ENCODE peak calls at places on chromosomes 13 and 19, in eight cellular contexts. S, U, O, X, H, P, L and R are unnamed samples.

GRCh38 chr13:80408270-80408669 is 67.3 kb upstream of the SPRY2 start:
- DNase-seq in U (no peak), H (no peak), L (no peak), X (no peak), O (peak), S (no peak), P (peak), R (no peak)

GRCh38 chr13:112072531-112073244 is 5.7 kb downstream of the SOX1 start:
- DNase-seq in L (no peak), O (peak), H (no peak), S (no peak), U (no peak), P (peak), X (no peak), R (peak)

GRCh38 chr19:30036154-30037129 is 94.4 kb downstream of the URI1 start:
- DNase-seq in U (no peak), O (no peak), H (no peak), X (no peak), P (no peak), S (peak), L (no peak), R (no peak)

GRCh38 chr13:26810095-26810494 is 49.5 kb upstream of the GPR12 start:
- DNase-seq in H (no peak), X (no peak), P (no peak), L (no peak), U (no peak), S (no peak), O (no peak), R (no peak)

GRCh38 chr13:52999093-52999696 is 29.4 kb upstream of the OLFM4 start:
- DNase-seq in P (no peak), S (no peak), U (no peak), O (no peak), L (no peak), H (no peak), X (no peak), R (no peak)

GRCh38 chr19:6616011-6616410 is 25.1 kb upstream of the CD70 start:
- DNase-seq in L (no peak), U (no peak), X (no peak), H (no peak), O (no peak), S (peak), P (no peak), R (no peak)

GRCh38 chr13:93249259-93249917 is 22.8 kb downstream of the GPC6 start:
- DNase-seq in U (no peak), P (peak), S (peak), X (no peak), L (no peak), H (no peak), O (no peak), R (no peak)

GRCh38 chr13:20193924-20194631 is 1.3 kb upstream of the GJB2 start:
- DNase-seq in O (no peak), X (no peak), H (no peak), P (no peak), L (no peak), S (no peak), U (no peak), R (no peak)

GRCh38 chr13:65091031-65091430 is 2139.1 kb downstream of the PCDH9 start:
- DNase-seq in X (no peak), S (no peak), O (no peak), L (no peak), H (no peak), P (no peak), U (no peak), R (no peak)

GRCh38 chr19:18013621-18014111 is 5.7 kb downstream of the ARRDC2 start:
- DNase-seq in U (no peak), P (no peak), L (no peak), X (no peak), S (no peak), O (no peak), H (no peak), R (no peak)

GRCh38 chr13:113965968-113966884 is 7.7 kb downstream of the C13orf46 start:
- DNase-seq in O (no peak), X (no peak), H (no peak), P (no peak), S (no peak), U (no peak), L (no peak), R (no peak)

GRCh38 chr19:3983936-3984583 is 1.2 kb downstream of the EEF2 start:
- DNase-seq in U (no peak), S (peak), H (no peak), L (peak), X (no peak), P (peak), O (no peak), R (no peak)

GRCh38 chr13:42899266-42899665 is 92.8 kb downstream of the EPSTI1 start:
- DNase-seq in S (no peak), H (no peak), O (no peak), X (no peak), P (no peak), U (no peak), L (no peak), R (no peak)

GRCh38 chr13:87122551-87122950 is 548.6 kb upstream of the SLITRK5 start:
- DNase-seq in S (peak), H (no peak), L (no peak), O (no peak), P (no peak), U (no peak), X (no peak), R (no peak)

GRCh38 chr13:42753697-42754096 is 27.7 kb upstream of the FAM216B start:
- DNase-seq in H (no peak), P (no peak), L (no peak), X (no peak), O (no peak), U (peak), S (peak), R (no peak)

GRCh38 chr19:16943942-16944625 is 55.3 kb downstream of the F2RL3 start:
- DNase-seq in L (peak), P (no peak), H (no peak), X (no peak), S (no peak), O (no peak), U (no peak), R (no peak)

GRCh38 chr13:21240586-21240985 is 64.1 kb downstream of the MRPL57 start:
- DNase-seq in X (no peak), L (no peak), U (no peak), P (peak), S (peak), O (no peak), H (no peak), R (no peak)

GRCh38 chr19:17473041-17473440 is 2.7 kb downstream of the SLC27A1 start:
- DNase-seq in S (peak), P (no peak), U (no peak), X (peak), L (no peak), O (no peak), H (no peak), R (no peak)

GRCh38 chr13:99217461-99218101 is 16.9 kb downstream of the UBAC2 start:
- DNase-seq in L (no peak), H (peak), U (no peak), P (no peak), X (no peak), O (no peak), S (no peak), R (no peak)

GRCh38 chr19:40521276-40521675 is 54.5 kb downstream of the SPTBN4 start:
- DNase-seq in S (peak), P (peak), H (no peak), X (no peak), L (no peak), O (no peak), U (no peak), R (no peak)
- TF ChIP-seq CTCF in S (peak), P (peak), H (peak), X (peak), L (no peak), O (no peak), U (no peak), R (no peak)

GRCh38 chr19:34677386-34678084 is at the start of gene ZNF302:
- DNase-seq in P (peak), L (peak), H (peak), S (peak), X (peak), U (peak), O (peak), R (peak)
- TF ChIP-seq CTCF in P (no peak), L (no peak), H (no peak), S (no peak), X (no peak), U (no peak), O (no peak), R (no peak)

GRCh38 chr13:55229906-55230569 is 1910.7 kb upstream of the PRR20A start:
- DNase-seq in U (no peak), O (no peak), S (no peak), X (no peak), L (no peak), P (no peak), H (no peak), R (no peak)

GRCh38 chr13:55234311-55234710 is 1906.4 kb upstream of the PRR20A start:
- DNase-seq in X (no peak), U (no peak), P (no peak), S (no peak), H (no peak), O (no peak), L (no peak), R (no peak)

GRCh38 chr13:55230570-55230908 is 1910.2 kb upstream of the PRR20A start:
- DNase-seq in S (no peak), O (no peak), L (no peak), H (no peak), P (no peak), U (no peak), X (no peak), R (no peak)
- TF ChIP-seq CTCF in S (no peak), O (no peak), L (no peak), H (no peak), P (no peak), U (no peak), X (no peak), R (no peak)

GRCh38 chr19:55704494-55705245 is 29.6 kb downstream of the EPN1 start:
- DNase-seq in O (no peak), P (peak), H (no peak), U (no peak), L (no peak), S (peak), X (no peak), R (no peak)
- TF ChIP-seq CTCF in O (no peak), P (no peak), H (no peak), U (no peak), L (no peak), S (no peak), X (no peak), R (no peak)

GRCh38 chr13:27960362-27961226 is 8.5 kb downstream of the CDX2 start:
- DNase-seq in U (no peak), S (peak), O (peak), X (peak), P (peak), L (no peak), H (no peak), R (peak)
- TF ChIP-seq CTCF in U (no peak), S (peak), O (peak), X (peak), P (peak), L (peak), H (peak), R (peak)

DNA sequence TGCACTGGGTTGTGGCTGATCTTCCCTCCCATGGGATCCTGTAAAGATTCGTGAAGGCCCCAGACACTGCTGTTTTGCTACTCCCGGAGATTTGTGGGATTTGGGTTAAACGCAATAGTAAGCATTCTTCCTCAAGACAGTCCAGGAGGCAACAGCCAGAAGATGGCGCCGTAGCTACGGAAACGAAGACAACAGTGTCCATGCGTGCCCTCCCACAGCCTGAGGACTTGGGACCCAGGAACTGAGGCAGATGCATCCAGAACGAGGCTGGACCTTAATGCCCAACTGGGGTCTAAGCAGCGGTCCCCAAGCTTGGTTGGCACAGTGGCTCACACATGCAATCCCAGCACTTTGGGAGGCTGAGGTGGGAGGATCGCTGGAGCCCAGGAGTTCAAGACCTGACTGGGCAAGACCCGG is 57.6 kb upstream of the ZNF507 start:
- DNase-seq in S (peak), P (peak), H (peak), O (peak), U (peak), L (peak), X (peak), R (peak)
- TF ChIP-seq CTCF in S (peak), P (peak), H (peak), O (no peak), U (peak), L (peak), X (peak), R (no peak)

DNA sequence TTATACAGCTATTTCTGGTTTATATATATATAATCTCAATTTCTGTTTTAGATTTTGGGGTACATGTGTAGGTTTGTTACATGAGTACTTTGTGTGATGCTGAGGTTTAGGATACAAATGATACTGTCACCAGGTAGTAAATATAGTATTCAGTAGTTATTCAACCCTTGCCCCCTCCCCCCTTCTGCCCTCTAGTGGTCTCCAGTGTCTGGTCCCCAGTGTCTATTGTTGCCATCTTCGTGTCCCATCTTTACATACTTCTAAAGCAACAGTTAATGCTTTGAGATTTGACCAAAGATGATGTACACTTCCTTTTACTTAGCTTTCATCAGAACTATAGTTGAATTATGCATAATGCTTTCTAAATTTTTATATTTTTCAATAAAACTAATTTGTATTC is 1623.4 kb upstream of the PRR20A start:
- DNase-seq in U (no peak), L (no peak), X (no peak), P (no peak), H (no peak), S (no peak), O (peak), R (no peak)
- TF ChIP-seq CTCF in U (no peak), L (no peak), X (no peak), P (peak), H (no peak), S (peak), O (peak), R (peak)

DNA sequence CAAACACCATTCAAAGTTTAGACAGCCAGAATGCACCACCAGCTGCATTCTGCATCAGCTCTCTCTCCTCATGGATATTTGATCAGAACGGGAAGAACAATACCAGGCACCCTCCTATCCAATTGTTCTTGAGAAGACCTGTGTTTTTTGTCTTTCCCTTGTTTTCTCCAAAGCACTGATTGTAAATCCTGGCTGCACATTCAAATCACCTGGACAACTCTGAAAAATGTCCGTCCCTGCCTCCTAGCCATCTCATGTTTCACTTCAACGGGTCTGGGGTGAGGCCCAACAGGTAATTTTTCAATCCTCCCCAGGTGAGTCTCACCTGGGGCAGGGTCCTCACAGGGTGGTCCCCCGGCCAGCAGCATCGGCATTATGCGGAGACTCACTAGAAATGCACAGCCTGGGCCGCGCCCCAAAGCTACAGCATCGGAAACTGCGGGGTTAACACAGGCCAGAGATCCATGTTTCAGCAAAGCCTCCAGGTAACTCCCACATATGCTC is 5.5 kb downstream of the IRS2 start:
- DNase-seq in S (no peak), U (no peak), P (no peak), L (no peak), X (no peak), O (no peak), H (no peak), R (no peak)
- TF ChIP-seq CTCF in S (no peak), U (no peak), P (no peak), L (no peak), X (no peak), O (no peak), H (no peak), R (no peak)